ENCODE peak calls at places on chromosome 22, in nine cellular contexts. One of them, this sample, is unnamed.

GRCh38 chr22:37639070-37639760 is at the start of gene SH3BP1:
- DNase-seq in left ventricle myocardium inferior: peak
- DNase-seq in NCI-H524: no peak
- DNase-seq in AG08395: peak
- DNase-seq in fibroblast of the aortic adventitia: no peak
- DNase-seq in activated naive CD4-positive, alpha-beta T cell treated with anti-CD3 and anti-CD28 coated beads, Interleukin-2, amount 10 ng/mL, durations not matched to agents 7 days and 5 days: peak
- DNase-seq in H7: peak
- DNase-seq in NCI-H510A treated with DMSO at 0.1 percent for 48 hours: peak
- DNase-seq in WTC11: peak
- DNase-seq in this sample: peak

GRCh38 chr22:16801571-16801970 is 23.6 kb downstream of the XKR3 start:
- DNase-seq in left ventricle myocardium inferior: no peak
- DNase-seq in NCI-H524: no peak
- DNase-seq in AG08395: no peak
- DNase-seq in fibroblast of the aortic adventitia: no peak
- DNase-seq in activated naive CD4-positive, alpha-beta T cell treated with anti-CD3 and anti-CD28 coated beads, Interleukin-2, amount 10 ng/mL, durations not matched to agents 7 days and 5 days: no peak
- DNase-seq in H7: no peak
- DNase-seq in NCI-H510A treated with DMSO at 0.1 percent for 48 hours: no peak
- DNase-seq in WTC11: no peak
- DNase-seq in this sample: no peak

GRCh38 chr22:36731916-36732315 is 28.4 kb upstream of the CACNG2 start:
- DNase-seq in left ventricle myocardium inferior: no peak
- DNase-seq in NCI-H524: no peak
- DNase-seq in AG08395: no peak
- DNase-seq in fibroblast of the aortic adventitia: no peak
- DNase-seq in activated naive CD4-positive, alpha-beta T cell treated with anti-CD3 and anti-CD28 coated beads, Interleukin-2, amount 10 ng/mL, durations not matched to agents 7 days and 5 days: no peak
- DNase-seq in H7: no peak
- DNase-seq in NCI-H510A treated with DMSO at 0.1 percent for 48 hours: no peak
- DNase-seq in WTC11: no peak
- DNase-seq in this sample: no peak

GRCh38 chr22:31148516-31148915 is 8.2 kb upstream of the PLA2G3 start:
- DNase-seq in left ventricle myocardium inferior: no peak
- DNase-seq in NCI-H524: no peak
- DNase-seq in AG08395: no peak
- DNase-seq in fibroblast of the aortic adventitia: peak
- DNase-seq in activated naive CD4-positive, alpha-beta T cell treated with anti-CD3 and anti-CD28 coated beads, Interleukin-2, amount 10 ng/mL, durations not matched to agents 7 days and 5 days: no peak
- DNase-seq in H7: no peak
- DNase-seq in NCI-H510A treated with DMSO at 0.1 percent for 48 hours: no peak
- DNase-seq in WTC11: no peak
- DNase-seq in this sample: no peak

GRCh38 chr22:48952256-48953102 is 875.2 kb downstream of the BRD1 start:
- DNase-seq in left ventricle myocardium inferior: no peak
- DNase-seq in NCI-H524: no peak
- DNase-seq in AG08395: no peak
- DNase-seq in fibroblast of the aortic adventitia: no peak
- DNase-seq in activated naive CD4-positive, alpha-beta T cell treated with anti-CD3 and anti-CD28 coated beads, Interleukin-2, amount 10 ng/mL, durations not matched to agents 7 days and 5 days: peak
- DNase-seq in H7: peak
- DNase-seq in NCI-H510A treated with DMSO at 0.1 percent for 48 hours: no peak
- DNase-seq in WTC11: no peak
- DNase-seq in this sample: no peak

GRCh38 chr22:27460596-27461347 is 340.8 kb downstream of the MN1 start:
- DNase-seq in left ventricle myocardium inferior: peak
- DNase-seq in NCI-H524: no peak
- DNase-seq in AG08395: peak
- DNase-seq in fibroblast of the aortic adventitia: peak
- DNase-seq in activated naive CD4-positive, alpha-beta T cell treated with anti-CD3 and anti-CD28 coated beads, Interleukin-2, amount 10 ng/mL, durations not matched to agents 7 days and 5 days: no peak
- DNase-seq in H7: no peak
- DNase-seq in NCI-H510A treated with DMSO at 0.1 percent for 48 hours: no peak
- DNase-seq in WTC11: no peak
- DNase-seq in this sample: no peak

GRCh38 chr22:41576877-41577276 is 12.8 kb downstream of the PMM1 start:
- DNase-seq in left ventricle myocardium inferior: peak
- DNase-seq in NCI-H524: peak
- DNase-seq in AG08395: peak
- DNase-seq in fibroblast of the aortic adventitia: peak
- DNase-seq in activated naive CD4-positive, alpha-beta T cell treated with anti-CD3 and anti-CD28 coated beads, Interleukin-2, amount 10 ng/mL, durations not matched to agents 7 days and 5 days: peak
- DNase-seq in H7: peak
- DNase-seq in NCI-H510A treated with DMSO at 0.1 percent for 48 hours: no peak
- DNase-seq in WTC11: peak
- DNase-seq in this sample: peak

GRCh38 chr22:25067851-25068421 is 115.4 kb downstream of the KIAA1671 start:
- DNase-seq in left ventricle myocardium inferior: no peak
- DNase-seq in NCI-H524: no peak
- DNase-seq in AG08395: peak
- DNase-seq in fibroblast of the aortic adventitia: no peak
- DNase-seq in activated naive CD4-positive, alpha-beta T cell treated with anti-CD3 and anti-CD28 coated beads, Interleukin-2, amount 10 ng/mL, durations not matched to agents 7 days and 5 days: peak
- DNase-seq in H7: peak
- DNase-seq in NCI-H510A treated with DMSO at 0.1 percent for 48 hours: peak
- DNase-seq in WTC11: no peak
- DNase-seq in this sample: no peak

GRCh38 chr22:39234867-39235687 is 9.7 kb downstream of the PDGFB start:
- DNase-seq in left ventricle myocardium inferior: peak
- DNase-seq in NCI-H524: no peak
- DNase-seq in AG08395: no peak
- DNase-seq in fibroblast of the aortic adventitia: no peak
- DNase-seq in activated naive CD4-positive, alpha-beta T cell treated with anti-CD3 and anti-CD28 coated beads, Interleukin-2, amount 10 ng/mL, durations not matched to agents 7 days and 5 days: no peak
- DNase-seq in H7: peak
- DNase-seq in NCI-H510A treated with DMSO at 0.1 percent for 48 hours: no peak
- DNase-seq in WTC11: no peak
- DNase-seq in this sample: no peak

GRCh38 chr22:46071451-46072029 is 78.8 kb upstream of the PPARA start:
- DNase-seq in left ventricle myocardium inferior: peak
- DNase-seq in NCI-H524: peak
- DNase-seq in AG08395: peak
- DNase-seq in fibroblast of the aortic adventitia: peak
- DNase-seq in activated naive CD4-positive, alpha-beta T cell treated with anti-CD3 and anti-CD28 coated beads, Interleukin-2, amount 10 ng/mL, durations not matched to agents 7 days and 5 days: peak
- DNase-seq in H7: peak
- DNase-seq in NCI-H510A treated with DMSO at 0.1 percent for 48 hours: peak
- DNase-seq in WTC11: peak
- DNase-seq in this sample: no peak

GRCh38 chr22:27810566-27810965 is 9.0 kb upstream of the MN1 start:
- DNase-seq in left ventricle myocardium inferior: peak
- DNase-seq in NCI-H524: no peak
- DNase-seq in AG08395: peak
- DNase-seq in fibroblast of the aortic adventitia: peak
- DNase-seq in activated naive CD4-positive, alpha-beta T cell treated with anti-CD3 and anti-CD28 coated beads, Interleukin-2, amount 10 ng/mL, durations not matched to agents 7 days and 5 days: no peak
- DNase-seq in H7: peak
- DNase-seq in NCI-H510A treated with DMSO at 0.1 percent for 48 hours: peak
- DNase-seq in WTC11: no peak
- DNase-seq in this sample: peak

GRCh38 chr22:48423481-48423901 is 1404.2 kb downstream of the BRD1 start:
- DNase-seq in left ventricle myocardium inferior: no peak
- DNase-seq in NCI-H524: peak
- DNase-seq in AG08395: peak
- DNase-seq in fibroblast of the aortic adventitia: peak
- DNase-seq in activated naive CD4-positive, alpha-beta T cell treated with anti-CD3 and anti-CD28 coated beads, Interleukin-2, amount 10 ng/mL, durations not matched to agents 7 days and 5 days: no peak
- DNase-seq in H7: no peak
- DNase-seq in NCI-H510A treated with DMSO at 0.1 percent for 48 hours: no peak
- DNase-seq in WTC11: no peak
- DNase-seq in this sample: no peak

GRCh38 chr22:31882971-31883370 is 61.4 kb upstream of the YWHAH start:
- DNase-seq in left ventricle myocardium inferior: no peak
- DNase-seq in NCI-H524: no peak
- DNase-seq in AG08395: no peak
- DNase-seq in fibroblast of the aortic adventitia: no peak
- DNase-seq in activated naive CD4-positive, alpha-beta T cell treated with anti-CD3 and anti-CD28 coated beads, Interleukin-2, amount 10 ng/mL, durations not matched to agents 7 days and 5 days: peak
- DNase-seq in H7: no peak
- DNase-seq in NCI-H510A treated with DMSO at 0.1 percent for 48 hours: no peak
- DNase-seq in WTC11: no peak
- DNase-seq in this sample: no peak

GRCh38 chr22:29625090-29625825 is 21.8 kb downstream of the NF2 start:
- DNase-seq in left ventricle myocardium inferior: no peak
- DNase-seq in NCI-H524: no peak
- DNase-seq in AG08395: peak
- DNase-seq in fibroblast of the aortic adventitia: no peak
- DNase-seq in activated naive CD4-positive, alpha-beta T cell treated with anti-CD3 and anti-CD28 coated beads, Interleukin-2, amount 10 ng/mL, durations not matched to agents 7 days and 5 days: peak
- DNase-seq in H7: no peak
- DNase-seq in NCI-H510A treated with DMSO at 0.1 percent for 48 hours: peak
- DNase-seq in WTC11: peak
- DNase-seq in this sample: no peak

GRCh38 chr22:17258015-17258827 is 39.0 kb upstream of the ADA2 start:
- DNase-seq in left ventricle myocardium inferior: peak
- DNase-seq in NCI-H524: peak
- DNase-seq in AG08395: peak
- DNase-seq in fibroblast of the aortic adventitia: no peak
- DNase-seq in activated naive CD4-positive, alpha-beta T cell treated with anti-CD3 and anti-CD28 coated beads, Interleukin-2, amount 10 ng/mL, durations not matched to agents 7 days and 5 days: peak
- DNase-seq in H7: peak
- DNase-seq in NCI-H510A treated with DMSO at 0.1 percent for 48 hours: peak
- DNase-seq in WTC11: peak
- DNase-seq in this sample: peak

GRCh38 chr22:26800858-26801257 is 143.5 kb downstream of the MIAT start:
- DNase-seq in left ventricle myocardium inferior: no peak
- DNase-seq in NCI-H524: no peak
- DNase-seq in AG08395: peak
- DNase-seq in fibroblast of the aortic adventitia: no peak
- DNase-seq in activated naive CD4-positive, alpha-beta T cell treated with anti-CD3 and anti-CD28 coated beads, Interleukin-2, amount 10 ng/mL, durations not matched to agents 7 days and 5 days: no peak
- DNase-seq in H7: peak
- DNase-seq in NCI-H510A treated with DMSO at 0.1 percent for 48 hours: no peak
- DNase-seq in WTC11: peak
- DNase-seq in this sample: peak

GRCh38 chr22:39528080-39528661 is 4.4 kb downstream of the RPS19BP1 start:
- DNase-seq in left ventricle myocardium inferior: no peak
- DNase-seq in NCI-H524: no peak
- DNase-seq in AG08395: no peak
- DNase-seq in fibroblast of the aortic adventitia: no peak
- DNase-seq in activated naive CD4-positive, alpha-beta T cell treated with anti-CD3 and anti-CD28 coated beads, Interleukin-2, amount 10 ng/mL, durations not matched to agents 7 days and 5 days: no peak
- DNase-seq in H7: no peak
- DNase-seq in NCI-H510A treated with DMSO at 0.1 percent for 48 hours: no peak
- DNase-seq in WTC11: no peak
- DNase-seq in this sample: peak

GRCh38 chr22:33921576-33922181 is 1.4 kb upstream of the LARGE1 start:
- DNase-seq in left ventricle myocardium inferior: peak
- DNase-seq in NCI-H524: peak
- DNase-seq in AG08395: peak
- DNase-seq in fibroblast of the aortic adventitia: peak
- DNase-seq in activated naive CD4-positive, alpha-beta T cell treated with anti-CD3 and anti-CD28 coated beads, Interleukin-2, amount 10 ng/mL, durations not matched to agents 7 days and 5 days: peak
- DNase-seq in H7: peak
- DNase-seq in NCI-H510A treated with DMSO at 0.1 percent for 48 hours: peak
- DNase-seq in WTC11: peak
- DNase-seq in this sample: peak

GRCh38 chr22:45682069-45682468 is 10.4 kb downstream of the ATXN10 start:
- DNase-seq in left ventricle myocardium inferior: no peak
- DNase-seq in NCI-H524: no peak
- DNase-seq in AG08395: no peak
- DNase-seq in fibroblast of the aortic adventitia: no peak
- DNase-seq in activated naive CD4-positive, alpha-beta T cell treated with anti-CD3 and anti-CD28 coated beads, Interleukin-2, amount 10 ng/mL, durations not matched to agents 7 days and 5 days: no peak
- DNase-seq in H7: no peak
- DNase-seq in NCI-H510A treated with DMSO at 0.1 percent for 48 hours: no peak
- DNase-seq in WTC11: no peak
- DNase-seq in this sample: no peak

GRCh38 chr22:19115628-19116027 is 6.6 kb downstream of the DGCR2 start:
- DNase-seq in left ventricle myocardium inferior: no peak
- DNase-seq in NCI-H524: no peak
- DNase-seq in AG08395: no peak
- DNase-seq in fibroblast of the aortic adventitia: no peak
- DNase-seq in activated naive CD4-positive, alpha-beta T cell treated with anti-CD3 and anti-CD28 coated beads, Interleukin-2, amount 10 ng/mL, durations not matched to agents 7 days and 5 days: peak
- DNase-seq in H7: peak
- DNase-seq in NCI-H510A treated with DMSO at 0.1 percent for 48 hours: no peak
- DNase-seq in WTC11: no peak
- DNase-seq in this sample: no peak

GRCh38 chr22:37604875-37605274 is 3.8 kb upstream of the GGA1 start:
- DNase-seq in left ventricle myocardium inferior: no peak
- DNase-seq in NCI-H524: no peak
- DNase-seq in AG08395: no peak
- DNase-seq in fibroblast of the aortic adventitia: no peak
- DNase-seq in activated naive CD4-positive, alpha-beta T cell treated with anti-CD3 and anti-CD28 coated beads, Interleukin-2, amount 10 ng/mL, durations not matched to agents 7 days and 5 days: peak
- DNase-seq in H7: no peak
- DNase-seq in NCI-H510A treated with DMSO at 0.1 percent for 48 hours: no peak
- DNase-seq in WTC11: no peak
- DNase-seq in this sample: no peak

GRCh38 chr22:44442856-44443595 is 55.0 kb downstream of the RTL6 start:
- DNase-seq in left ventricle myocardium inferior: no peak
- DNase-seq in NCI-H524: no peak
- DNase-seq in AG08395: no peak
- DNase-seq in fibroblast of the aortic adventitia: no peak
- DNase-seq in activated naive CD4-positive, alpha-beta T cell treated with anti-CD3 and anti-CD28 coated beads, Interleukin-2, amount 10 ng/mL, durations not matched to agents 7 days and 5 days: no peak
- DNase-seq in H7: peak
- DNase-seq in NCI-H510A treated with DMSO at 0.1 percent for 48 hours: no peak
- DNase-seq in WTC11: no peak
- DNase-seq in this sample: no peak

GRCh38 chr22:47965896-47966295 is 1203.4 kb downstream of the TBC1D22A start:
- DNase-seq in left ventricle myocardium inferior: no peak
- DNase-seq in NCI-H524: no peak
- DNase-seq in AG08395: no peak
- DNase-seq in fibroblast of the aortic adventitia: no peak
- DNase-seq in activated naive CD4-positive, alpha-beta T cell treated with anti-CD3 and anti-CD28 coated beads, Interleukin-2, amount 10 ng/mL, durations not matched to agents 7 days and 5 days: no peak
- DNase-seq in H7: no peak
- DNase-seq in NCI-H510A treated with DMSO at 0.1 percent for 48 hours: no peak
- DNase-seq in WTC11: no peak
- DNase-seq in this sample: no peak

GRCh38 chr22:49970528-49971231 is 10.1 kb downstream of the PIM3 start:
- DNase-seq in left ventricle myocardium inferior: peak
- DNase-seq in NCI-H524: peak
- DNase-seq in AG08395: peak
- DNase-seq in fibroblast of the aortic adventitia: peak
- DNase-seq in activated naive CD4-positive, alpha-beta T cell treated with anti-CD3 and anti-CD28 coated beads, Interleukin-2, amount 10 ng/mL, durations not matched to agents 7 days and 5 days: peak
- DNase-seq in H7: peak
- DNase-seq in NCI-H510A treated with DMSO at 0.1 percent for 48 hours: no peak
- DNase-seq in WTC11: peak
- DNase-seq in this sample: peak

This sample was measured in ELF-1.